ENCODE peak calls at places on chromosome 7, in five cellular contexts. S is non-pigmented ciliary epithelial cell, P is astrocyte of the spinal cord, L is trophoblast cell, N is RWPE1. V is an unnamed sample.

GRCh38 chr7:134619627-134620331 is 26.9 kb upstream of the BPGM start:
- DNase-seq in S (peak; percentile 83), P (peak; percentile 95), L (no peak), N (peak; percentile 59), V (no peak)

GRCh38 chr7:81111781-81112540 is 193.1 kb upstream of the SEMA3C start:
- DNase-seq in S (no peak), P (no peak), L (no peak), N (no peak), V (no peak)

GRCh38 chr7:101169110-101169837 is 3.9 kb upstream of the VGF start:
- DNase-seq in S (no peak), P (no peak), L (no peak), N (no peak), V (no peak)

GRCh38 chr7:116999316-116999715 is 46.0 kb downstream of the ST7 start:
- DNase-seq in S (no peak), P (peak; percentile 58), L (peak; percentile 91), N (no peak), V (no peak)

GRCh38 chr7:158738841-158739240 is 34.2 kb upstream of the NCAPG2 start:
- DNase-seq in S (no peak), P (no peak), L (no peak), N (no peak), V (no peak)

GRCh38 chr7:134954197-134955082 is 31.9 kb upstream of the AGBL3 start:
- DNase-seq in S (no peak), P (peak; percentile 42), L (peak; percentile 62), N (peak; percentile 4), V (peak; percentile 82)

GRCh38 chr7:5613607-5614006 is 167.9 kb downstream of the RNF216 start:
- DNase-seq in S (no peak), P (no peak), L (no peak), N (no peak), V (no peak)

GRCh38 chr7:122688385-122688998 is 10.4 kb downstream of the RNF133 start:
- DNase-seq in S (no peak), P (no peak), L (no peak), N (no peak), V (no peak)

GRCh38 chr7:100598425-100598824 is 3.7 kb upstream of the PCOLCE start:
- DNase-seq in S (no peak), P (peak; percentile 32), L (no peak), N (no peak), V (no peak)

GRCh38 chr7:99098317-99098823 is 45.5 kb downstream of the SMURF1 start:
- DNase-seq in S (no peak), P (no peak), L (no peak), N (no peak), V (no peak)

GRCh38 chr7:12161146-12161545 is 49.9 kb upstream of the TMEM106B start:
- DNase-seq in S (no peak), P (no peak), L (no peak), N (no peak), V (no peak)

GRCh38 chr7:40888499-40888898 is 753.7 kb downstream of the SUGCT start:
- DNase-seq in S (no peak), P (no peak), L (no peak), N (no peak), V (no peak)

GRCh38 chr7:95594185-95594584 is 2.1 kb downstream of the PDK4 start:
- DNase-seq in S (no peak), P (no peak), L (no peak), N (no peak), V (no peak)

GRCh38 chr7:11835260-11835659 is 3.3 kb upstream of the THSD7A start:
- DNase-seq in S (no peak), P (peak; percentile 9), L (peak; percentile 42), N (no peak), V (no peak)

V was measured in MM.1S.